ENCODE peak calls at places on chromosomes 3 and 15, in eight cellular contexts. A, E, S, Z, H, K, B and X are unnamed samples.

GRCh38 chr3:59759298-59760169 is 709.7 kb upstream of the CFAP20DC start:
- DNase-seq in A (no peak), E (no peak), S (no peak), Z (no peak), H (peak; percentile 39), K (no peak), B (no peak), X (no peak)

GRCh38 chr3:194267744-194268658 is 83.1 kb downstream of the CPN2 start:
- DNase-seq in A (no peak), E (no peak), S (no peak), Z (no peak), H (no peak), K (peak; percentile 93), B (no peak), X (no peak)

GRCh38 chr15:63530235-63530634 is 25.8 kb downstream of the USP3 start:
- DNase-seq in A (no peak), E (no peak), S (no peak), Z (no peak), H (peak; percentile 19), K (no peak), B (no peak), X (no peak)

GRCh38 chr3:58287354-58287753 is 18.7 kb upstream of the RPP14 start:
- DNase-seq in A (no peak), E (no peak), S (no peak), Z (no peak), H (no peak), K (no peak), B (no peak), X (no peak)

GRCh38 chr3:181457190-181457589 is 254.5 kb upstream of the SOX2 start:
- DNase-seq in A (no peak), E (no peak), S (no peak), Z (no peak), H (no peak), K (peak; percentile 66), B (no peak), X (no peak)

GRCh38 chr3:23751485-23751811 is 54.3 kb upstream of the UBE2E1 start:
- DNase-seq in A (peak; percentile 96), E (no peak), S (no peak), Z (no peak), H (no peak), K (no peak), B (no peak), X (no peak)

GRCh38 chr15:80773122-80773551 is 6.0 kb upstream of the CEMIP start:
- DNase-seq in A (no peak), E (no peak), S (no peak), Z (no peak), H (no peak), K (no peak), B (no peak), X (no peak)

GRCh38 chr15:80977627-80978036 is 12.0 kb downstream of the MESD start:
- DNase-seq in A (peak; percentile 87), E (no peak), S (no peak), Z (peak; percentile 21), H (peak; percentile 40), K (peak; percentile 72), B (no peak), X (peak; percentile 74)

GRCh38 chr3:178275793-178276192 is 260.4 kb upstream of the KCNMB2 start:
- DNase-seq in A (no peak), E (no peak), S (no peak), Z (no peak), H (no peak), K (no peak), B (no peak), X (no peak)

GRCh38 chr3:71805199-71805598 is 20.3 kb upstream of the PROK2 start:
- DNase-seq in A (no peak), E (no peak), S (no peak), Z (no peak), H (no peak), K (no peak), B (no peak), X (no peak)

GRCh38 chr15:92586930-92587329 is 68.6 kb downstream of the FAM174B start:
- DNase-seq in A (no peak), E (no peak), S (no peak), Z (no peak), H (no peak), K (no peak), B (no peak), X (no peak)

GRCh38 chr3:71247221-71247947 is 336.1 kb downstream of the FOXP1 start:
- DNase-seq in A (peak; percentile 94), E (no peak), S (no peak), Z (no peak), H (no peak), K (no peak), B (no peak), X (no peak)

GRCh38 chr3:127925384-127925783 is 10.4 kb downstream of the KBTBD12 start:
- DNase-seq in A (no peak), E (no peak), S (no peak), Z (no peak), H (no peak), K (no peak), B (no peak), X (no peak)

GRCh38 chr15:23599053-23599452 is 33.6 kb downstream of the MKRN3 start:
- DNase-seq in A (no peak), E (no peak), S (no peak), Z (no peak), H (no peak), K (no peak), B (no peak), X (no peak)

GRCh38 chr3:183427206-183428139 is 946 bp downstream of the MCF2L2 start:
- DNase-seq in A (peak; percentile 42), E (no peak), S (no peak), Z (no peak), H (no peak), K (no peak), B (no peak), X (no peak)

GRCh38 chr3:137039570-137039969 is 81.8 kb downstream of the IL20RB start:
- DNase-seq in A (no peak), E (no peak), S (no peak), Z (no peak), H (no peak), K (no peak), B (no peak), X (no peak)